ENCODE peak calls at places on chromosomes 16 and 17, in five cellular contexts. One of them, this sample, is unnamed.

GRCh38 chr17:69342896-69343644 is 16.1 kb upstream of the ABCA5 start:
- DNase-seq in ovary: no peak
- DNase-seq in heart right ventricle: no peak
- DNase-seq in endodermal cell: no peak
- DNase-seq in brain microvascular endothelial cell: no peak
- DNase-seq in this sample: no peak

GRCh38 chr17:41678411-41678906 is 10.2 kb upstream of the EIF1 start:
- DNase-seq in ovary: no peak
- DNase-seq in brain microvascular endothelial cell: no peak
- DNase-seq in endodermal cell: no peak
- DNase-seq in heart right ventricle: no peak
- DNase-seq in this sample: no peak

GRCh38 chr17:49680314-49680713 is 2.4 kb upstream of the SPOP start:
- DNase-seq in brain microvascular endothelial cell: no peak
- DNase-seq in heart right ventricle: no peak
- DNase-seq in endodermal cell: no peak
- DNase-seq in ovary: no peak
- DNase-seq in this sample: no peak

GRCh38 chr17:7293821-7294613 is 422 bp downstream of the YBX2 start:
- DNase-seq in brain microvascular endothelial cell: no peak
- DNase-seq in heart right ventricle: no peak
- DNase-seq in ovary: no peak
- DNase-seq in endodermal cell: peak
- DNase-seq in this sample: no peak

GRCh38 chr17:79824893-79825579 is 14.2 kb downstream of the CBX4 start:
- DNase-seq in ovary: no peak
- DNase-seq in brain microvascular endothelial cell: no peak
- DNase-seq in endodermal cell: no peak
- DNase-seq in heart right ventricle: no peak
- DNase-seq in this sample: no peak

GRCh38 chr16:7423436-7423941 is 90.8 kb downstream of the RBFOX1 start:
- DNase-seq in endodermal cell: no peak
- DNase-seq in heart right ventricle: no peak
- DNase-seq in brain microvascular endothelial cell: no peak
- DNase-seq in ovary: no peak
- DNase-seq in this sample: no peak

GRCh38 chr17:11506635-11507034 is 91.6 kb upstream of the DNAH9 start:
- DNase-seq in endodermal cell: peak
- DNase-seq in ovary: no peak
- DNase-seq in brain microvascular endothelial cell: peak
- DNase-seq in heart right ventricle: no peak
- DNase-seq in this sample: no peak

GRCh38 chr17:21129023-21129681 is 2.4 kb downstream of the DHRS7B start:
- DNase-seq in brain microvascular endothelial cell: peak
- DNase-seq in heart right ventricle: no peak
- DNase-seq in ovary: no peak
- DNase-seq in endodermal cell: no peak
- DNase-seq in this sample: peak

GRCh38 chr16:78742501-78743283 is 643.2 kb downstream of the WWOX start:
- DNase-seq in heart right ventricle: no peak
- DNase-seq in endodermal cell: no peak
- DNase-seq in ovary: peak
- DNase-seq in brain microvascular endothelial cell: peak
- DNase-seq in this sample: no peak

GRCh38 chr16:17382514-17382913 is 88.2 kb downstream of the XYLT1 start:
- DNase-seq in ovary: no peak
- DNase-seq in endodermal cell: no peak
- DNase-seq in heart right ventricle: no peak
- DNase-seq in brain microvascular endothelial cell: no peak
- DNase-seq in this sample: no peak

GRCh38 chr17:66466933-66467367 is 164.5 kb downstream of the PRKCA start:
- DNase-seq in ovary: no peak
- DNase-seq in endodermal cell: no peak
- DNase-seq in heart right ventricle: no peak
- DNase-seq in brain microvascular endothelial cell: peak
- DNase-seq in this sample: peak

GRCh38 chr17:28402844-28403243 is 3.2 kb downstream of the SLC46A1 start:
- DNase-seq in brain microvascular endothelial cell: no peak
- DNase-seq in ovary: no peak
- DNase-seq in heart right ventricle: no peak
- DNase-seq in endodermal cell: peak
- DNase-seq in this sample: no peak
- TF ChIP-seq CTCF in brain microvascular endothelial cell: no peak
- TF ChIP-seq CTCF in ovary: no peak
- TF ChIP-seq CTCF in heart right ventricle: no peak
- TF ChIP-seq CTCF in endodermal cell: no peak
- TF ChIP-seq CTCF in this sample: no peak

GRCh38 chr17:40322417-40323315 is 13.7 kb downstream of the RARA start:
- DNase-seq in ovary: peak
- DNase-seq in heart right ventricle: peak
- DNase-seq in endodermal cell: peak
- DNase-seq in brain microvascular endothelial cell: peak
- DNase-seq in this sample: peak
- H3K4me3 ChIP-seq in ovary: peak
- H3K4me3 ChIP-seq in heart right ventricle: peak
- H3K4me3 ChIP-seq in endodermal cell: no peak
- H3K4me3 ChIP-seq in brain microvascular endothelial cell: peak
- H3K4me3 ChIP-seq in this sample: peak

GRCh38 chr16:88753600-88753999 is 31.4 kb downstream of the PIEZO1 start:
- DNase-seq in ovary: no peak
- DNase-seq in brain microvascular endothelial cell: no peak
- DNase-seq in endodermal cell: no peak
- DNase-seq in heart right ventricle: no peak
- DNase-seq in this sample: no peak

GRCh38 chr16:88755745-88756443 is 29.1 kb downstream of the PIEZO1 start:
- DNase-seq in endodermal cell: no peak
- DNase-seq in ovary: no peak
- DNase-seq in brain microvascular endothelial cell: no peak
- DNase-seq in heart right ventricle: no peak
- DNase-seq in this sample: no peak

GRCh38 chr16:88754109-88754911 is 30.7 kb downstream of the PIEZO1 start:
- DNase-seq in endodermal cell: no peak
- DNase-seq in brain microvascular endothelial cell: no peak
- DNase-seq in heart right ventricle: no peak
- DNase-seq in ovary: no peak
- DNase-seq in this sample: no peak

GRCh38 chr16:88753191-88753590 is 31.8 kb downstream of the PIEZO1 start:
- DNase-seq in heart right ventricle: no peak
- DNase-seq in ovary: no peak
- DNase-seq in endodermal cell: no peak
- DNase-seq in brain microvascular endothelial cell: no peak
- DNase-seq in this sample: no peak

DNA sequence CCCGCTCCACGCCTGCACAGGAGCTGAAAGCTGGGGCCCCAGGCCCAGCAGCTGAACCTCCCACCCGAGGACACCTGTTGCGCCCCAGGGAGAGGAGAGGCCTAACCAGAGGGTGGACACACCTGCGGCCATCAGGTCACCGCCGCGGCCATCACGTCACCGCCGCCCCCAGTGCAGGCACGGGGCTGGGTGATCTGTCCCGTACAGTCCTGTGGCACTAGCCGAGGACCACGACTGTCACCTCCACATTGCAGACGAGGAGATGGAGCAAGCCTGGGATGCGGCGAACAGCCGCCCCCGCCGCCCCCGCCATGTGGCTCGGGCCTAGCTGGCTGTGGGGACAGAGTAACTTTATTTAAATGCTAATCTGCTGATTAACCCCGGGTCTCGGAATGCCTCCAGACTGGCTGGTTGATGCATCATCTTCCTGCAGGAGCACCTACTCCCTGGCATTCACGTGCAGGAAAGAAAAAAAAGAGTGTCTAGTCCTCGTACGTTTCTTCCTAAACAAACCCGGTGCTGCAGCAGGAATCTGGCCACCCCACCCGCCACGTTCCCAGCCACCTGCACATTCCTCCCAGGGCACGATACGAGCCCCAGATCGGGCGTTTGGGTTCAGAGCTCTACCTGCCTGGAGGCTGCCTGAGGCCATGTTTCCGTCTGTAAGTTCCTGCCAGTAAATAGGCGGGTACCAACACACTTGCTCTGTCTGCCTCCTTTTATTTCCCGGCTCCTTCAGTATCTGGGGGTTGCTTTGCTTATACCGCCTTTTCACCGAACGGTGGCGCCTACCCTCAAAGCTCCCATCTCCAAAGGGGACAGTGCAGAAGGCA is 29.9 kb downstream of the PIEZO1 start:
- DNase-seq in heart right ventricle: no peak
- DNase-seq in brain microvascular endothelial cell: no peak
- DNase-seq in endodermal cell: peak
- DNase-seq in ovary: no peak
- DNase-seq in this sample: peak
- TF ChIP-seq CTCF in heart right ventricle: no peak
- TF ChIP-seq CTCF in brain microvascular endothelial cell: peak
- TF ChIP-seq CTCF in endodermal cell: peak
- TF ChIP-seq CTCF in ovary: no peak
- TF ChIP-seq CTCF in this sample: peak

GRCh38 chr16:4663756-4664465 is 29.5 kb upstream of the NUDT16L1 start:
- DNase-seq in heart right ventricle: no peak
- DNase-seq in brain microvascular endothelial cell: peak
- DNase-seq in ovary: no peak
- DNase-seq in endodermal cell: no peak
- DNase-seq in this sample: no peak
- H3K4me3 ChIP-seq in heart right ventricle: no peak
- H3K4me3 ChIP-seq in brain microvascular endothelial cell: no peak
- H3K4me3 ChIP-seq in ovary: no peak
- H3K4me3 ChIP-seq in endodermal cell: no peak
- H3K4me3 ChIP-seq in this sample: no peak